ENCODE peak calls at places on chromosomes 3 and 15, in eight cellular contexts. One of them, this sample, is unnamed.

GRCh38 chr3:40623567-40623966 is 98.8 kb downstream of the ZNF621 start:
- DNase-seq in lower leg skin: peak; percentile 79
- DNase-seq in astrocyte of the cerebellum: no peak
- DNase-seq in AG09309: no peak
- DNase-seq in upper lobe of right lung: no peak
- DNase-seq in body of pancreas: peak; percentile 5
- DNase-seq in omental fat pad: no peak
- DNase-seq in kidney epithelial cell: peak; percentile 14
- DNase-seq in this sample: no peak

GRCh38 chr15:43316007-43316968 is 14.1 kb downstream of the LCMT2 start:
- DNase-seq in lower leg skin: no peak
- DNase-seq in astrocyte of the cerebellum: no peak
- DNase-seq in AG09309: no peak
- DNase-seq in upper lobe of right lung: no peak
- DNase-seq in body of pancreas: no peak
- DNase-seq in omental fat pad: no peak
- DNase-seq in kidney epithelial cell: no peak
- DNase-seq in this sample: no peak

GRCh38 chr3:126621627-126622345 is 33.1 kb downstream of the TXNRD3 start:
- DNase-seq in lower leg skin: no peak
- DNase-seq in astrocyte of the cerebellum: peak; percentile 4
- DNase-seq in AG09309: no peak
- DNase-seq in upper lobe of right lung: no peak
- DNase-seq in body of pancreas: no peak
- DNase-seq in omental fat pad: no peak
- DNase-seq in kidney epithelial cell: no peak
- DNase-seq in this sample: no peak

GRCh38 chr3:76011121-76011520 is 225.8 kb upstream of the ZNF717 start:
- DNase-seq in lower leg skin: no peak
- DNase-seq in astrocyte of the cerebellum: no peak
- DNase-seq in AG09309: no peak
- DNase-seq in upper lobe of right lung: no peak
- DNase-seq in body of pancreas: no peak
- DNase-seq in omental fat pad: no peak
- DNase-seq in kidney epithelial cell: no peak
- DNase-seq in this sample: no peak

GRCh38 chr15:95129589-95129988 is 898.2 kb downstream of the MCTP2 start:
- DNase-seq in lower leg skin: no peak
- DNase-seq in astrocyte of the cerebellum: no peak
- DNase-seq in AG09309: no peak
- DNase-seq in upper lobe of right lung: no peak
- DNase-seq in body of pancreas: peak; percentile 15
- DNase-seq in omental fat pad: no peak
- DNase-seq in kidney epithelial cell: no peak
- DNase-seq in this sample: no peak

GRCh38 chr3:30597131-30597768 is 9.2 kb upstream of the TGFBR2 start:
- DNase-seq in lower leg skin: no peak
- DNase-seq in astrocyte of the cerebellum: peak; percentile 38
- DNase-seq in AG09309: peak; percentile 55
- DNase-seq in upper lobe of right lung: no peak
- DNase-seq in body of pancreas: peak; percentile 71
- DNase-seq in omental fat pad: no peak
- DNase-seq in kidney epithelial cell: peak; percentile 98
- DNase-seq in this sample: peak; percentile 26

GRCh38 chr15:73940061-73940981 is 14.1 kb downstream of the LOXL1 start:
- DNase-seq in lower leg skin: no peak
- DNase-seq in astrocyte of the cerebellum: no peak
- DNase-seq in AG09309: no peak
- DNase-seq in upper lobe of right lung: no peak
- DNase-seq in body of pancreas: no peak
- DNase-seq in omental fat pad: no peak
- DNase-seq in kidney epithelial cell: no peak
- DNase-seq in this sample: no peak

GRCh38 chr3:10666621-10667020 is 149.4 kb upstream of the SLC6A11 start:
- DNase-seq in lower leg skin: peak; percentile 69
- DNase-seq in astrocyte of the cerebellum: no peak
- DNase-seq in AG09309: no peak
- DNase-seq in upper lobe of right lung: no peak
- DNase-seq in body of pancreas: no peak
- DNase-seq in omental fat pad: no peak
- DNase-seq in kidney epithelial cell: no peak
- DNase-seq in this sample: no peak

GRCh38 chr3:79314547-79314946 is 453.3 kb downstream of the ROBO1 start:
- DNase-seq in lower leg skin: no peak
- DNase-seq in astrocyte of the cerebellum: no peak
- DNase-seq in AG09309: no peak
- DNase-seq in upper lobe of right lung: no peak
- DNase-seq in body of pancreas: no peak
- DNase-seq in omental fat pad: no peak
- DNase-seq in kidney epithelial cell: no peak
- DNase-seq in this sample: peak; percentile 62

GRCh38 chr3:128619146-128619890 is 31.3 kb downstream of the RPN1 start:
- DNase-seq in lower leg skin: no peak
- DNase-seq in astrocyte of the cerebellum: no peak
- DNase-seq in AG09309: peak; percentile 52
- DNase-seq in upper lobe of right lung: no peak
- DNase-seq in body of pancreas: no peak
- DNase-seq in omental fat pad: no peak
- DNase-seq in kidney epithelial cell: peak; percentile 26
- DNase-seq in this sample: no peak

GRCh38 chr3:47404955-47405790 is 24.4 kb downstream of the PTPN23 start:
- DNase-seq in lower leg skin: no peak
- DNase-seq in astrocyte of the cerebellum: peak; percentile 41
- DNase-seq in AG09309: peak; percentile 16
- DNase-seq in upper lobe of right lung: no peak
- DNase-seq in body of pancreas: no peak
- DNase-seq in omental fat pad: no peak
- DNase-seq in kidney epithelial cell: no peak
- DNase-seq in this sample: no peak

GRCh38 chr3:5227812-5228211 is 40.3 kb downstream of the EDEM1 start:
- DNase-seq in lower leg skin: no peak
- DNase-seq in astrocyte of the cerebellum: no peak
- DNase-seq in AG09309: no peak
- DNase-seq in upper lobe of right lung: no peak
- DNase-seq in body of pancreas: no peak
- DNase-seq in omental fat pad: no peak
- DNase-seq in kidney epithelial cell: no peak
- DNase-seq in this sample: no peak

GRCh38 chr15:85174521-85174920 is 192.9 kb downstream of the PDE8A start:
- DNase-seq in lower leg skin: no peak
- DNase-seq in astrocyte of the cerebellum: no peak
- DNase-seq in AG09309: no peak
- DNase-seq in upper lobe of right lung: no peak
- DNase-seq in body of pancreas: no peak
- DNase-seq in omental fat pad: no peak
- DNase-seq in kidney epithelial cell: no peak
- DNase-seq in this sample: no peak

GRCh38 chr15:48617619-48618018 is 27.9 kb downstream of the FBN1 start:
- DNase-seq in lower leg skin: no peak
- DNase-seq in astrocyte of the cerebellum: peak; percentile 95
- DNase-seq in AG09309: peak; percentile 70
- DNase-seq in upper lobe of right lung: no peak
- DNase-seq in body of pancreas: peak; percentile 48
- DNase-seq in omental fat pad: no peak
- DNase-seq in kidney epithelial cell: no peak
- DNase-seq in this sample: no peak

GRCh38 chr3:98977520-98977919 is 76.0 kb upstream of the DCBLD2 start:
- DNase-seq in lower leg skin: no peak
- DNase-seq in astrocyte of the cerebellum: peak; percentile 95
- DNase-seq in AG09309: no peak
- DNase-seq in upper lobe of right lung: no peak
- DNase-seq in body of pancreas: no peak
- DNase-seq in omental fat pad: no peak
- DNase-seq in kidney epithelial cell: peak; percentile 97
- DNase-seq in this sample: no peak

DNA sequence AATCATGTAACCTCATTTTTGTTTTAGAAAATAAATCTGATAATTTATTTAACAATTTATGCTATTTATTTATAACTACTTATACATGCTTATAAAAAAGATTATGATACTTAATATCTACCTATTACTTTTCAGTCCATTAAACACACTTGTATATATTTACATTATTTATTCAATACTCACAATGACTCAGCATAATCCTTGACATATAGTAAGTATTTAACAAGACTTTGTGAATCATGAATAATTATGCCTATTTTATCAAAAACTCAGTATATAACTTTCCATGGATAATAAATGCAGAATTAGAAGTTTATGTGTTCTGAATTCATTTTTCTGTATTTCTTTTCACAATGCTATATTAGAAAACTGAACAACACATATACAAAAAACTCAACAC is 266.0 kb upstream of the STAC start:
- DNase-seq in lower leg skin: no peak
- DNase-seq in astrocyte of the cerebellum: no peak
- DNase-seq in AG09309: no peak
- DNase-seq in upper lobe of right lung: no peak
- DNase-seq in body of pancreas: no peak
- DNase-seq in omental fat pad: no peak
- DNase-seq in kidney epithelial cell: no peak
- DNase-seq in this sample: no peak
- TF ChIP-seq CTCF in lower leg skin: no peak
- TF ChIP-seq CTCF in astrocyte of the cerebellum: no peak
- TF ChIP-seq CTCF in AG09309: no peak
- TF ChIP-seq CTCF in upper lobe of right lung: no peak
- TF ChIP-seq CTCF in body of pancreas: no peak
- TF ChIP-seq CTCF in omental fat pad: no peak
- TF ChIP-seq CTCF in kidney epithelial cell: no peak
- TF ChIP-seq CTCF in this sample: no peak

GRCh38 chr3:168472811-168473210 is 377.1 kb upstream of the GOLIM4 start:
- DNase-seq in lower leg skin: no peak
- DNase-seq in astrocyte of the cerebellum: no peak
- DNase-seq in AG09309: no peak
- DNase-seq in upper lobe of right lung: no peak
- DNase-seq in body of pancreas: no peak
- DNase-seq in omental fat pad: no peak
- DNase-seq in kidney epithelial cell: no peak
- DNase-seq in this sample: no peak

GRCh38 chr3:168461793-168462192 is 366.1 kb upstream of the GOLIM4 start:
- DNase-seq in lower leg skin: no peak
- DNase-seq in astrocyte of the cerebellum: no peak
- DNase-seq in AG09309: no peak
- DNase-seq in upper lobe of right lung: no peak
- DNase-seq in body of pancreas: no peak
- DNase-seq in omental fat pad: no peak
- DNase-seq in kidney epithelial cell: no peak
- DNase-seq in this sample: no peak

DNA sequence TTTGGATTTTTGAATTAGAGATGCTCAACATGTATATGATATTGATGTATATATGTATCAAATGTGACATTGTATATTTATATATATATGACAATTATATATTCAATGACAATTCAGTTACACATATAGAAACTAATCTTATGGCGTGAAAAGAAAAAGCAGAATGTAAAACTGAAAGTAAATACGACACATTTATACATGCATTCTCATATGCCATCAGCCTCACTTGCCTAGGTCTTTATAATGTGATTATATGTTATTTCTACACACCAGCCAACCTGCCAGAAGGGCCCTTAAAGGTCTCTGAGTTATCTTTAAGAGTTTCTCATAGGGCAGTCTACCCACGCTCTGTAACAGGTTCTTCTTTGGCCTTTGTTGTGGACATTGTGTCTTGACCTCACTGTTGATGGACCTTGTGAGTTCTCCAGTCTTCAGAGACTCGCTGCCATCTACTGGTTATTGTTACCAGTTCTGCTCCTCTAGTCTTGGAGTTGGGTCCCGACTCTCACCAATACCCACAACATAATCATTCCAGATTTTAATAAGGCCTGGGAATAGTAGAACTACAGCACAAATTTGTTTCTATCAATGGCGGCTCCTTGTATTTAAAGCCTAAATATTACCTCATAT is 371.5 kb upstream of the GOLIM4 start:
- DNase-seq in lower leg skin: no peak
- DNase-seq in astrocyte of the cerebellum: peak; percentile 24
- DNase-seq in AG09309: no peak
- DNase-seq in upper lobe of right lung: no peak
- DNase-seq in body of pancreas: peak; percentile 29
- DNase-seq in omental fat pad: no peak
- DNase-seq in kidney epithelial cell: peak; percentile 1
- DNase-seq in this sample: no peak
- TF ChIP-seq CTCF in lower leg skin: no peak
- TF ChIP-seq CTCF in astrocyte of the cerebellum: peak; percentile 56
- TF ChIP-seq CTCF in AG09309: peak; percentile 35
- TF ChIP-seq CTCF in upper lobe of right lung: peak; percentile 32
- TF ChIP-seq CTCF in body of pancreas: no peak
- TF ChIP-seq CTCF in omental fat pad: no peak
- TF ChIP-seq CTCF in kidney epithelial cell: peak; percentile 24
- TF ChIP-seq CTCF in this sample: peak; percentile 57

DNA sequence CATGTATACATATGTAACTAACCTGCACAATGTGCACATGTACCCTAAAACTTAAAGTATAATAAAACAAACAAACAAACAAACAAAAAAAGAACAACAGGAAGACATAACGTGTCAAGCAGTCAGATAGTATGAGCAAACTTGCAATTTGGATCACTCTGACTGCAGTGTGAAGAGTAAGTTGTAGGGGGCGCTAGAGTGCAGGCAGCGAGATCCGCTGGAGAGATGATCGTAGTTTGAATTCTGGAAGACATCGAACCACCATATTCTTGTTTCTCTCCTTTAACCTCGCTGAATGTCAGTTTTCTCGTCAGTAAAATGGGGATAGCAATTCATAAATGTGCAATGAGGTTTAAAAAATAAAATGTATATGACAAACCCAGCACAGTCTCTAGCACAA is 165.2 kb upstream of the LMCD1 start:
- DNase-seq in lower leg skin: no peak
- DNase-seq in astrocyte of the cerebellum: no peak
- DNase-seq in AG09309: no peak
- DNase-seq in upper lobe of right lung: no peak
- DNase-seq in body of pancreas: no peak
- DNase-seq in omental fat pad: no peak
- DNase-seq in kidney epithelial cell: no peak
- DNase-seq in this sample: no peak
- TF ChIP-seq CTCF in lower leg skin: no peak
- TF ChIP-seq CTCF in astrocyte of the cerebellum: peak; percentile 26
- TF ChIP-seq CTCF in AG09309: peak; percentile 26
- TF ChIP-seq CTCF in upper lobe of right lung: peak; percentile 10
- TF ChIP-seq CTCF in body of pancreas: no peak
- TF ChIP-seq CTCF in omental fat pad: no peak
- TF ChIP-seq CTCF in kidney epithelial cell: no peak
- TF ChIP-seq CTCF in this sample: peak; percentile 29

DNA sequence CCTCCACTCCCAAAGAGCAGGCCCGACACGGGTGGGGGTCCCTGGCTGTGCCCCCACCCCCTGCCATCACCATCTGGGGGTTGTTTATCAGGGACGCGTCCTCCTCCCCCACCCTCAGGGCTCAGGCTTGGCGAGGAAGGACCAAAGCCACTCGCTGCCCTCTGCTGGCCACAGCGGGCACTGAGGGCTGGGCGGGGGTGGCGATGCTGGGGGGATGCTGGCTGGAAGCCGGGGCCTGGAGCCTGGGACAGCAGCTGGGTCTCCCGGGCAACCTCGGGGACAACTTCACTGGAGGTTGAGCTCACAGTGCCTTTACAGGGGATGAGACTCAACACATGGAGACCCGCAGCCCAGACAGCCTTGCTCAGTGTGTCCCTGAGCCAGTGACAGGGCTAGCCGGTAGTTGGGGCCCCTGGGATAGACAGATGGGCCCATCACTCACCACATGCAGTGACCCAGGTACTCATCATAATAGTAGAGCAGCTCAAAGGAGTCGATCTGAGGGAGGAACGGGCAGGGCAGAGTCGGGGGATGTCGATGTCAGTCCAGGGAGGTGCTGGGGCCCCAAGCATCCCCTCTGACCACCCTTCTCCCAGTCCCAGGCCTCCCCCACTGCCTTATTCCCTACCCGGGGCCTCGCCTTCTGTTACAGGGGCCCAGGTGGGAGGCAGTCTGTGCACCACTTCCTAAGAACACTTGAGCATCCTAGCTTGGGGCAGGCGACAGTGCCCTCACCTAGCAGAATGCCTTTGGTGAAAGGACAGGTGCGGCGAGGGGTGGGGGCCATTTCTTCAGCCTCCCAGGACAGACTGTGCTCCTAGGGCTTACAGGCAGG is 5.9 kb upstream of the CALML4 start:
- DNase-seq in lower leg skin: peak; percentile 88
- DNase-seq in astrocyte of the cerebellum: peak; percentile 35
- DNase-seq in AG09309: no peak
- DNase-seq in upper lobe of right lung: peak; percentile 80
- DNase-seq in body of pancreas: peak; percentile 55
- DNase-seq in omental fat pad: peak; percentile 58
- DNase-seq in kidney epithelial cell: no peak
- DNase-seq in this sample: no peak
- TF ChIP-seq CTCF in lower leg skin: no peak
- TF ChIP-seq CTCF in astrocyte of the cerebellum: peak; percentile 93
- TF ChIP-seq CTCF in AG09309: peak; percentile 93
- TF ChIP-seq CTCF in upper lobe of right lung: peak; percentile 82
- TF ChIP-seq CTCF in body of pancreas: peak; percentile 77
- TF ChIP-seq CTCF in omental fat pad: no peak
- TF ChIP-seq CTCF in kidney epithelial cell: peak; percentile 91
- TF ChIP-seq CTCF in this sample: peak; percentile 96